ENCODE peak calls at places on chromosomes 5 and 9, in five cellular contexts. R is cardiac fibroblast, X is right atrium auricular region, J is AG04449, D is psoas muscle. M is an unnamed sample.

GRCh38 chr9:130328349-130328801 is 62.8 kb downstream of the HMCN2 start:
- DNase-seq in R (peak), D (peak), J (no peak), X (peak), M (no peak)

GRCh38 chr5:99900302-99900811 is 634.8 kb upstream of the FAM174A start:
- DNase-seq in X (no peak), D (no peak), J (no peak), R (no peak), M (peak)

GRCh38 chr9:133955821-133956411 is 36.2 kb downstream of the VAV2 start:
- DNase-seq in J (no peak), R (peak), D (peak), X (no peak), M (no peak)

GRCh38 chr5:34415559-34416198 is 240.4 kb upstream of the RAI14 start:
- DNase-seq in J (no peak), R (no peak), D (no peak), X (no peak), M (peak)

GRCh38 chr9:114163517-114163924 is 8.2 kb downstream of the COL27A1 start:
- DNase-seq in X (no peak), R (peak), D (peak), J (no peak), M (peak)

GRCh38 chr5:158287643-158288228 is 428.8 kb upstream of the CLINT1 start:
- DNase-seq in X (peak), R (peak), J (peak), D (no peak), M (no peak)

GRCh38 chr9:132609829-132610228 is 27.4 kb downstream of the BARHL1 start:
- DNase-seq in D (no peak), X (no peak), J (peak), R (peak), M (peak)

GRCh38 chr5:131746423-131746822 is 50.4 kb downstream of the FNIP1 start:
- DNase-seq in J (no peak), X (no peak), D (no peak), R (no peak), M (no peak)

GRCh38 chr9:83041771-83042170 is 21.2 kb downstream of the RASEF start:
- DNase-seq in J (no peak), R (no peak), X (no peak), D (no peak), M (no peak)

GRCh38 chr9:35731415-35732184 is 395 bp downstream of the TLN1 start:
- DNase-seq in R (no peak), D (no peak), J (no peak), X (peak), M (no peak)

GRCh38 chr9:126028746-126029145 is 281.6 kb downstream of the PBX3 start:
- DNase-seq in D (peak), R (no peak), X (no peak), J (no peak), M (no peak)

GRCh38 chr9:86500031-86500430 is 145.8 kb upstream of the TUT7 start:
- DNase-seq in D (no peak), X (no peak), R (no peak), J (no peak), M (no peak)

GRCh38 chr5:33241826-33242225 is 198.9 kb upstream of the TARS1 start:
- DNase-seq in R (peak), X (no peak), J (no peak), D (no peak), M (no peak)

GRCh38 chr5:88761269-88761880 is 121.6 kb downstream of the MEF2C start:
- DNase-seq in X (no peak), J (no peak), D (no peak), R (peak), M (peak)

GRCh38 chr5:133471699-133472098 is 140.6 kb downstream of the FSTL4 start:
- DNase-seq in X (no peak), R (no peak), D (no peak), J (no peak), M (no peak)

GRCh38 chr9:127058645-127059021 is 63.8 kb downstream of the ANGPTL2 start:
- DNase-seq in D (no peak), R (no peak), J (no peak), X (peak), M (no peak)

GRCh38 chr5:112795944-112796678 is 58.4 kb downstream of the APC start:
- DNase-seq in R (no peak), D (no peak), J (no peak), X (no peak), M (peak)

GRCh38 chr5:145979270-145980223 is 43.2 kb downstream of the SH3RF2 start:
- DNase-seq in R (peak), J (no peak), D (no peak), X (no peak), M (no peak)

GRCh38 chr9:95083086-95083768 is 234.3 kb downstream of the FANCC start:
- DNase-seq in J (no peak), D (no peak), X (no peak), R (no peak), M (no peak)

GRCh38 chr9:107624216-107624948 is 134.8 kb upstream of the KLF4 start:
- DNase-seq in J (no peak), R (peak), D (no peak), X (no peak), M (no peak)

GRCh38 chr9:124513374-124513994 is 6.3 kb upstream of the NR5A1 start:
- DNase-seq in X (no peak), J (no peak), D (no peak), R (no peak), M (no peak)

GRCh38 chr5:169574147-169574646 is 9.4 kb upstream of the SPDL1 start:
- DNase-seq in D (no peak), R (no peak), J (no peak), X (no peak), M (no peak)

GRCh38 chr5:6525422-6525821 is 76.8 kb downstream of the UBE2QL1 start:
- DNase-seq in R (no peak), D (no peak), J (no peak), X (no peak), M (no peak)

GRCh38 chr5:142164315-142164714 is 55.7 kb downstream of the NDFIP1 start:
- DNase-seq in D (no peak), X (no peak), J (no peak), R (no peak), M (no peak)

GRCh38 chr9:17744786-17745185 is 165.9 kb downstream of the SH3GL2 start:
- DNase-seq in J (no peak), D (no peak), X (no peak), R (peak), M (no peak)

GRCh38 chr5:69213513-69214215 is 21.0 kb upstream of the CDK7 start:
- DNase-seq in J (no peak), R (peak), X (no peak), D (no peak), M (peak)

GRCh38 chr5:96726802-96727201 is 64.6 kb downstream of the CAST start:
- DNase-seq in D (no peak), J (no peak), X (no peak), R (no peak), M (no peak)

GRCh38 chr5:140690941-140691924 is at the start of the genes HARS1 and HARS2:
- DNase-seq in X (peak), R (peak), J (peak), D (peak), M (peak)
- TF ChIP-seq CTCF in X (no peak), R (no peak), J (peak), D (no peak), M (no peak)

GRCh38 chr5:106454651-106455415 is 1215.9 kb downstream of the EFNA5 start:
- DNase-seq in J (no peak), D (no peak), X (no peak), R (peak), M (no peak)
- TF ChIP-seq CTCF in J (peak), D (peak), X (peak), R (peak), M (no peak)

GRCh38 chr5:38105231-38105570 is 153.2 kb upstream of the EGFLAM start:
- DNase-seq in J (no peak), D (no peak), X (no peak), R (no peak), M (no peak)
- TF ChIP-seq CTCF in J (no peak), D (no peak), X (no peak), R (no peak), M (no peak)

GRCh38 chr9:137296214-137297059 is 5.6 kb downstream of the NRARP start:
- DNase-seq in J (no peak), D (no peak), X (peak), R (peak), M (no peak)

GRCh38 chr9:137294091-137294683 is 7.9 kb downstream of the NRARP start:
- DNase-seq in D (no peak), J (no peak), R (peak), X (no peak), M (peak)

GRCh38 chr9:137293482-137294090 is 8.5 kb downstream of the NRARP start:
- DNase-seq in D (no peak), J (no peak), R (no peak), X (no peak), M (no peak)

GRCh38 chr9:137295313-137296213 is 6.5 kb downstream of the NRARP start:
- DNase-seq in D (no peak), X (no peak), R (peak), J (no peak), M (no peak)

DNA sequence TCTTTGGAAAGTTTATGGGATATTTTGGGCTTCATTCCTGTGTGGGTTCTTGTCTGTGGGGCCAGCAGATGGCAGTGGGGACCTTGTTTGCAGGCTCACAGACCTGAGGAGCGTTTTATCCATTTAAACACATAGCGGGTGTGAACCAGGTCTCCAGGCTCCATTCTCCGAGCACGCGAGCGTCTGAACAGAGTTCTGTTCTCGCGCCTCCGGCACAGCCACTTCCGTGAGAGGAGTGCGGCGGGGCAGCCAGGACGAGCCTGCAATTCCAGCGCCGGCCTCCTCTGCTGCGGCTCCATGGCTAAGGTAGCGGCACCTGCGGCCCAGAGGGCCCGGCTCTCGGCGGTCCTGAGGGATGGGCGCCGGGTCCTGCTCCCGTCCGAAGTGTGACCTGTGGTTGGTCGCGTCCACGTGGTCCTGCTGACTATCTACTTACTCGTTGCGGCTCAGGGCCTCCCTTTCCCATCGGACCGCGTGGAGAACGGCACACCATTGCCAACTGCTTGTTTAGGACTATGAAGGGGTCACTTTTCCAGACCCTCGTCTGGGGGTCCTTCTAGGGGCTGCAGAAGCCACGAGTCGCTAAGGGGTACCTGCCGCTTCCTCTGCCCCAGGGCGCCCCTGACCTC is 7.3 kb downstream of the NRARP start:
- DNase-seq in D (no peak), X (no peak), R (peak), J (no peak), M (peak)
- TF ChIP-seq CTCF in D (peak), X (no peak), R (no peak), J (peak), M (no peak)

GRCh38 chr9:115494958-115495690 is 377.2 kb upstream of the TNC start:
- DNase-seq in X (no peak), D (no peak), J (no peak), R (no peak), M (no peak)

GRCh38 chr9:115492869-115493268 is 374.9 kb upstream of the TNC start:
- DNase-seq in X (no peak), J (no peak), D (no peak), R (no peak), M (no peak)

GRCh38 chr9:115494393-115494792 is 376.4 kb upstream of the TNC start:
- DNase-seq in X (no peak), D (no peak), R (no peak), J (no peak), M (no peak)

DNA sequence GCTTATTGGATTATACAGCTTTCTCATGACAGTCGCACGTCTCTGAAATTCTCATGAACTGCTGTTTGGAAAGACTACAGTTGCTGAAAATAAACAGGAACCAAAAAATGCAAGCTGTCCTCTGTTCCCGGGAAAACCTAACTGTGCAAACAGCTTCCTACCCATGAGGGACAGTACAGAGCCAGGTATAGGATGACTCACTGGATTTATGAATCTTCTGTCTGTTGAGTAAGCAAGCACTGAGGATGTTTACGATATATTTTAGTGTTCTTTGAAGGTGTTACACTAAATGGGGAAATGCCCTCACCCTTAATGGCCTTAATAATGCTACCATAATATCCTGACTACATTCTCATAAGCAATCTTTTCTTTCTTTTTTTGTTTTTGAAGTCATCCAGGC is 380.4 kb upstream of the TNC start:
- DNase-seq in R (no peak), X (no peak), D (no peak), J (no peak), M (no peak)
- TF ChIP-seq CTCF in R (no peak), X (no peak), D (no peak), J (no peak), M (no peak)

GRCh38 chr5:172351240-172351778 is 67.7 kb upstream of the UBTD2 start:
- DNase-seq in R (no peak), D (no peak), J (no peak), X (no peak), M (no peak)
- TF ChIP-seq CTCF in R (no peak), D (no peak), J (no peak), X (no peak), M (no peak)

GRCh38 chr9:135515541-135515951 is 5.7 kb upstream of the LCN1 start:
- DNase-seq in D (no peak), R (no peak), J (no peak), X (no peak), M (no peak)
- TF ChIP-seq CTCF in D (no peak), R (no peak), J (no peak), X (no peak), M (no peak)

M was measured in HFFc6.